ENCODE peak calls at places on chromosomes 6 and 20, in six cellular contexts. H is stomach, L is K562, T is testis, M is spleen, R is adrenal gland. A is an unnamed sample.

GRCh38 chr6:25703005-25703404 is 51.0 kb downstream of the SCGN start:
- DNase-seq in L (no peak), H (no peak), M (no peak), R (no peak), T (no peak), A (no peak)

GRCh38 chr6:91299544-91300491 is 712.9 kb upstream of the MAP3K7 start:
- DNase-seq in T (peak; percentile 60), H (no peak), M (no peak), R (peak; percentile 17), L (no peak), A (no peak)

GRCh38 chr6:147297663-147298313 is 93.6 kb downstream of the STXBP5 start:
- DNase-seq in H (no peak), R (no peak), T (no peak), L (no peak), M (no peak), A (no peak)

GRCh38 chr6:105109955-105110650 is 69.7 kb downstream of the POPDC3 start:
- DNase-seq in L (no peak), R (no peak), H (no peak), M (no peak), T (no peak), A (no peak)

GRCh38 chr6:27332692-27333641 is 20.9 kb upstream of the POM121L2 start:
- DNase-seq in H (no peak), R (no peak), M (no peak), L (peak; percentile 91), T (peak; percentile 48), A (peak; percentile 23)

GRCh38 chr6:86856937-86857563 is 80.3 kb upstream of the HTR1E start:
- DNase-seq in M (no peak), L (peak; percentile 40), H (peak; percentile 44), R (peak; percentile 34), T (peak; percentile 71), A (peak; percentile 43)

GRCh38 chr6:109052852-109053251 is 41.8 kb downstream of the SESN1 start:
- DNase-seq in H (no peak), R (no peak), T (no peak), M (no peak), L (no peak), A (no peak)

GRCh38 chr6:45921703-45922270 is 93.9 kb downstream of the CLIC5 start:
- DNase-seq in H (no peak), M (no peak), T (peak; percentile 16), R (no peak), L (no peak), A (no peak)

GRCh38 chr6:44226368-44227137 is 3.2 kb downstream of the SLC29A1 start:
- DNase-seq in H (no peak), R (no peak), T (peak; percentile 51), M (no peak), L (peak; percentile 74), A (no peak)

GRCh38 chr6:69005194-69005593 is 370.1 kb downstream of the ADGRB3 start:
- DNase-seq in L (no peak), M (no peak), R (no peak), T (no peak), H (no peak), A (no peak)

GRCh38 chr6:126148853-126149252 is 162.5 kb downstream of the TRMT11 start:
- DNase-seq in M (no peak), T (no peak), L (no peak), R (no peak), H (no peak), A (no peak)

GRCh38 chr6:36235862-36236261 is 34.0 kb upstream of the PNPLA1 start:
- DNase-seq in R (no peak), H (no peak), L (no peak), M (no peak), T (no peak), A (no peak)

GRCh38 chr6:121849477-121849876 is 414.0 kb downstream of the GJA1 start:
- DNase-seq in T (peak; percentile 74), R (peak; percentile 50), M (no peak), L (peak; percentile 41), H (peak; percentile 29), A (peak; percentile 47)

GRCh38 chr6:149387787-149388512 is 12.1 kb upstream of the SUMO4 start:
- DNase-seq in H (no peak), T (no peak), M (no peak), R (no peak), L (no peak), A (no peak)
- TF ChIP-seq POLR2A in H (no peak), T (no peak), M (no peak), R (no peak), L (no peak), A (no peak)

GRCh38 chr20:53077373-53078205 is 105.4 kb downstream of the TSHZ2 start:
- DNase-seq in H (peak; percentile 33), M (no peak), L (no peak), R (peak; percentile 92), T (no peak), A (peak; percentile 57)
- TF ChIP-seq POLR2A in H (no peak), M (no peak), L (no peak), R (peak; percentile 20), T (no peak), A (peak; percentile 17)

GRCh38 chr6:132648356-132648755 is 10.6 kb downstream of the TAAR1 start:
- DNase-seq in M (no peak), R (no peak), L (no peak), T (no peak), H (no peak), A (no peak)
- TF ChIP-seq POLR2A in M (no peak), R (no peak), L (no peak), T (no peak), H (no peak), A (no peak)

GRCh38 chr20:50415031-50415515 is 95.1 kb upstream of the PTPN1 start:
- DNase-seq in T (peak; percentile 28), M (no peak), L (no peak), R (no peak), H (peak; percentile 59), A (no peak)

GRCh38 chr20:50416930-50417329 is 93.3 kb upstream of the PTPN1 start:
- DNase-seq in L (no peak), H (no peak), R (no peak), T (no peak), M (no peak), A (no peak)

GRCh38 chr20:50416269-50416863 is 93.8 kb upstream of the PTPN1 start:
- DNase-seq in T (no peak), M (no peak), H (no peak), R (peak; percentile 85), L (no peak), A (peak; percentile 33)

GRCh38 chr20:50417484-50418235 is 92.5 kb upstream of the PTPN1 start:
- DNase-seq in T (no peak), H (no peak), R (no peak), L (no peak), M (no peak), A (no peak)

GRCh38 chr20:50415516-50416268 is 94.5 kb upstream of the PTPN1 start:
- DNase-seq in H (peak; percentile 100), T (peak; percentile 97), M (peak; percentile 93), R (peak; percentile 100), L (no peak), A (peak; percentile 100)
- TF ChIP-seq POLR2A in H (peak; percentile 54), T (no peak), M (no peak), R (peak; percentile 92), L (no peak), A (peak; percentile 86)

GRCh38 chr6:399785-400517 is 8.4 kb downstream of the IRF4 start:
- DNase-seq in H (no peak), M (no peak), T (no peak), R (no peak), L (no peak), A (no peak)
- TF ChIP-seq POLR2A in H (no peak), M (no peak), T (no peak), R (no peak), L (no peak), A (no peak)

DNA sequence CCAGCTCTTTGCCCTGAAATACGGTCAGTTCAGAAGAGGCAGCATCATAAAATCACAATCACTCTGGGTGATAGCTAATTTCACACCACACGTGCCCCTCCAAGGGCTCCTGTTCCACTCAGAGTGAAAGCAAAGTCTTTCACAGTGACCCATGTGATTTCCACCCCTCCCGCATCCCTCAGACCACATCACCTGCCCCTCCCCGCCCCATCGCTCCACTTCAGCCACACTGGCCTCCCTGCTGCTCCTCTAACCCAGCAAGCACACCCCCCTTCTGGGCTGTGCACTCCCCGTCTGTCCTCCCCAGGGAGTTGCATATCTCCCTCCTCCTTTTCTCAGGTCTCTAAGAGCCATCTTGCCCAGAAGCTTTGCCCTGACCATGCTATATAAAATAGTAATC is 74.5 kb downstream of the PSMG4 start:
- DNase-seq in L (no peak), T (no peak), R (no peak), M (no peak), H (no peak), A (no peak)
- TF ChIP-seq POLR2A in L (no peak), T (no peak), R (no peak), M (no peak), H (no peak), A (no peak)